ENCODE peak calls at places on chromosomes 16 and 17, in eight cellular contexts. K, A, N, W, E, M, Y and J are unnamed samples. For H3K4me1, the result is how much of the 10 kb centered on the place peaks cover.

GRCh38 chr16:50151744-50152143 is 1.4 kb upstream of the TENT4B start:
- DNase-seq in K (no peak), A (peak), N (no peak), W (peak), E (no peak), M (no peak), Y (peak), J (no peak)

GRCh38 chr16:12395266-12395665 is 408.4 kb downstream of the CPPED1 start:
- DNase-seq in K (no peak), A (no peak), N (no peak), W (no peak), E (no peak), M (no peak), Y (no peak), J (no peak)

GRCh38 chr17:4474093-4474492 is 24.6 kb upstream of the SPNS2 start:
- DNase-seq in K (peak), A (peak), N (no peak), W (no peak), E (no peak), M (no peak), Y (no peak), J (no peak)

GRCh38 chr17:13642188-13642587 is 40.5 kb upstream of the HS3ST3A1 start:
- DNase-seq in K (no peak), A (no peak), N (no peak), W (no peak), E (no peak), M (no peak), Y (no peak), J (no peak)

GRCh38 chr17:82019905-82020873 is 2.5 kb downstream of the CENPX start:
- DNase-seq in K (peak), A (peak), N (peak), W (peak), E (peak), M (peak), Y (peak), J (no peak)

GRCh38 chr17:61587242-61587641 is 3.8 kb downstream of the NACA2 start:
- DNase-seq in K (no peak), A (no peak), N (no peak), W (no peak), E (no peak), M (no peak), Y (no peak), J (no peak)

GRCh38 chr16:68889508-68890150 is 46.3 kb downstream of the TANGO6 start:
- DNase-seq in K (no peak), A (no peak), N (no peak), W (no peak), E (no peak), M (no peak), Y (no peak), J (no peak)

GRCh38 chr17:80786887-80787286 is 204.8 kb upstream of the CHMP6 start:
- DNase-seq in K (no peak), A (no peak), N (no peak), W (no peak), E (no peak), M (peak), Y (no peak), J (no peak)

GRCh38 chr17:20981046-20981920 is 61.5 kb downstream of the USP22 start:
- DNase-seq in K (no peak), A (no peak), N (no peak), W (no peak), E (no peak), M (no peak), Y (no peak), J (no peak)

GRCh38 chr16:75265911-75266701 is 14.7 kb upstream of the BCAR1 start:
- DNase-seq in K (peak), A (peak), N (peak), W (no peak), E (peak), M (peak), Y (peak), J (peak)

GRCh38 chr17:31724619-31725018 is 134.4 kb downstream of the COPRS start:
- DNase-seq in K (no peak), A (no peak), N (no peak), W (no peak), E (no peak), M (no peak), Y (no peak), J (no peak)

GRCh38 chr16:77297996-77298637 is 98.9 kb downstream of the SYCE1L start:
- DNase-seq in K (no peak), A (no peak), N (no peak), W (no peak), E (no peak), M (no peak), Y (no peak), J (no peak)

GRCh38 chr17:61519139-61519538 is 66.9 kb downstream of the TBX4 start:
- DNase-seq in K (no peak), A (no peak), N (no peak), W (no peak), E (no peak), M (no peak), Y (no peak), J (no peak)

GRCh38 chr16:56558024-56558747 is 6.7 kb upstream of the MT4 start:
- DNase-seq in K (no peak), A (no peak), N (no peak), W (no peak), E (no peak), M (no peak), Y (no peak), J (no peak)

GRCh38 chr16:54447606-54448440 is 161.2 kb upstream of the IRX3 start:
- DNase-seq in K (no peak), A (no peak), N (no peak), W (no peak), E (no peak), M (no peak), Y (peak), J (no peak)

GRCh38 chr16:19095699-19096098 is 18.1 kb upstream of the ITPRIPL2 start:
- DNase-seq in K (no peak), A (no peak), N (no peak), W (no peak), E (no peak), M (no peak), Y (no peak), J (peak)

GRCh38 chr16:66427036-66427446 is at the start of gene BEAN1:
- DNase-seq in K (peak), A (peak), N (no peak), W (no peak), E (no peak), M (no peak), Y (peak), J (no peak)
- H3K4me3 ChIP-seq in K (peak), A (peak), N (peak), W (peak), E (peak), M (peak), Y (no peak), J (peak)

GRCh38 chr17:79609616-79610150 is 1.2 kb downstream of the RBFOX3 start:
- DNase-seq in K (no peak), A (no peak), N (no peak), W (no peak), E (no peak), M (no peak), Y (no peak), J (no peak)
- TF ChIP-seq CTCF in K (no peak), A (no peak), N (no peak), W (no peak), E (no peak), M (no peak), Y (no peak), J (no peak)

DNA sequence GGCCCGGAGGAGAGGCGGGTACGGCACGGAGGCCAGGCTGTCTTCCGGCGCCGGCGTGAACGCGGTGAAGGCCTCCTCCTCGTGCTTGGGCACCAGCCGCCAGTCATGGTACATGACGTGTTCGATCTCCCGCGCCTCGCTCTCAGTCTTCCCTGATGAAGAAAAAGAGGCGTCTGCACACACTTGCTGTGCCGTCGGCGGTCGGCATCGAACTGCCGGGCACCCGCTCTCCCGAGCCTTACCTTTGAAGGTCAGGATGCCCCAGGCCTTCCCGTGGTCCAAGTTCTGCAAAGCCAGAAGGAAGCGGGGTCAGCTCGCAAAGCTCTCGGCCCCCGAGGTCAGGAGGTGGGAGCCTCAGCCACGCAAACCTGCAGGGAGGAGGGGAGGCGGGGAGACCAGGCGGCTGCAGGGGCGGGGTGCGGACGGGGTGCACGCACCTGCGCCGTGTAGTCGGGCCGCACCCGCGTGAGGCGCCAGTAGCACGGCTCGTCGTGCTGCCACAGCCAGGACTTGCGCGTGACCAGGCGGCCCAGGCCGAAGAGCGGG is at the start of gene EME2:
- DNase-seq in K (no peak), A (no peak), N (peak), W (no peak), E (peak), M (no peak), Y (peak), J (no peak)
- H3K4me1 ChIP-seq in K (under half), A (under half), N (under half), W (under half), E (under half), M (under half), Y (half or more), J (under half)

DNA sequence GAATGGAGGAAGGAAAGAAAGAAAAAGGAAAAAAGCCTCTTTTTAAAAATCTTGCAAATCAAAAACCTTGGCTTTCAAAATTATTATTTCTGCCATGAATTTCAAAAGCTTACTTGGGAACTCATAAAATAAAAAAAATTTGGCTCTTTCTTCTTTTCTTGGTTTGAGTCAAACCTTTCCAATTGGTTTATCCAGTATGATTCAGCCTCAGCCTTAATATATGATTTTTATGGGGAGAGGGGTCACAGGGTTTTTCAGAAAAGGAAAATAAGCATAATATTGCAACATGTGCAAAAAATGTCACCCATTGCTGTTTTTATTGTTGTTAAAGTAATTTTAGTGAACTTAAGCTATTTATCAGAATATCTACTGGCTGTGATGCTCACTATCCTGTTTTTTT is 31.2 kb upstream of the HAPSTR1 start:
- DNase-seq in K (no peak), A (no peak), N (no peak), W (no peak), E (no peak), M (no peak), Y (no peak), J (no peak)
- H3K4me3 ChIP-seq in K (no peak), A (no peak), N (no peak), W (no peak), E (no peak), M (no peak), Y (no peak), J (no peak)

GRCh38 chr17:18172528-18173278 is 10.9 kb upstream of the ALKBH5 start:
- DNase-seq in K (no peak), A (no peak), N (no peak), W (no peak), E (no peak), M (no peak), Y (no peak), J (no peak)

GRCh38 chr17:18161226-18162094 is 22.2 kb upstream of the ALKBH5 start:
- DNase-seq in K (no peak), A (no peak), N (no peak), W (no peak), E (no peak), M (no peak), Y (peak), J (no peak)

GRCh38 chr17:18163528-18163927 is 20.1 kb upstream of the ALKBH5 start:
- DNase-seq in K (no peak), A (no peak), N (no peak), W (no peak), E (no peak), M (no peak), Y (peak), J (no peak)

GRCh38 chr17:18167421-18167820 is 16.2 kb upstream of the ALKBH5 start:
- DNase-seq in K (no peak), A (no peak), N (no peak), W (no peak), E (no peak), M (no peak), Y (no peak), J (no peak)

GRCh38 chr17:18166894-18167293 is 16.7 kb upstream of the ALKBH5 start:
- DNase-seq in K (no peak), A (no peak), N (no peak), W (no peak), E (no peak), M (no peak), Y (peak), J (no peak)
- TF ChIP-seq CTCF in K (no peak), A (no peak), N (no peak), W (no peak), E (no peak), M (no peak), Y (peak), J (no peak)

GRCh38 chr17:8125947-8126305 is 2.0 kb upstream of the HES7 start:
- DNase-seq in K (no peak), A (no peak), N (no peak), W (no peak), E (peak), M (no peak), Y (peak), J (no peak)

GRCh38 chr17:8124350-8125195 is 667 bp upstream of the HES7 start:
- DNase-seq in K (no peak), A (no peak), N (no peak), W (no peak), E (no peak), M (no peak), Y (peak), J (no peak)

GRCh38 chr17:8126306-8127066 is 2.6 kb upstream of the HES7 start:
- DNase-seq in K (no peak), A (peak), N (peak), W (no peak), E (peak), M (no peak), Y (peak), J (no peak)

GRCh38 chr17:8123695-8124349 is at the start of gene HES7:
- DNase-seq in K (no peak), A (no peak), N (no peak), W (no peak), E (no peak), M (no peak), Y (peak), J (no peak)

GRCh38 chr17:8125196-8125946 is 1.5 kb upstream of the HES7 start:
- DNase-seq in K (no peak), A (peak), N (peak), W (peak), E (peak), M (no peak), Y (peak), J (peak)
- H3K4me1 ChIP-seq in K (half or more), A (half or more), N (under half), W (half or more), E (under half), M (half or more), Y (half or more), J (under half)

DNA sequence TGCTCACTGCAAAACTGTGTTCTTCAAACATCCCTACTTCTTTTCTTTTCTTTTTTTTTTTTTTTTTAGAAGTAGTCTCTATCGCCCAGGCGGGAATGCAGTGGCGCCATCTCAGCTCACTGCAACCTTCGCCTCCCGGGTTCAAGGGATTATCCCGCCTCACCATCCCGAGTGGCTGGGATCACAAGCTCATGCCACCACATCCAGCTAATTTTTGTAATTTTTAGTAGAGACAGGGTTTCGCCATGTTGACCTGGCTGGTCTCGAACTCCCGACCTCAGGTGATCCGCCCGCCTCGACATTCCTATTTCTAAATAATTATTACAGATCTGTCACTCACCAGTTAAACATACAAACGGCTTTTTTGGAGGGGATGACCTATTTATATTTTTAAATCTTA is 1.0 kb upstream of the RNASEK start:
- DNase-seq in K (no peak), A (no peak), N (no peak), W (no peak), E (no peak), M (no peak), Y (no peak), J (no peak)
- H3K4me3 ChIP-seq in K (peak), A (peak), N (peak), W (peak), E (peak), M (peak), Y (peak), J (peak)